ENCODE peak calls at places on chromosomes 3 and 15, in eight cellular contexts. W is GM20000, K is lower lobe of right lung, E is breast epithelium, B is spleen, P is left lung, Q is fibroblast of mammary gland, I is GM06990. J is an unnamed sample.

GRCh38 chr3:74347563-74348268 is 266.7 kb downstream of the CNTN3 start:
- DNase-seq in Q (no peak), P (no peak), I (no peak), E (no peak), K (no peak), B (no peak), W (no peak), J (no peak)

GRCh38 chr15:49215768-49216739 is 46.0 kb downstream of the GALK2 start:
- DNase-seq in B (no peak), P (peak; percentile 70), Q (no peak), I (peak; percentile 40), E (no peak), W (peak; percentile 32), K (peak; percentile 69), J (no peak)

GRCh38 chr15:58908550-58909309 is 24.7 kb downstream of the SLTM start:
- DNase-seq in P (no peak), K (no peak), E (no peak), B (no peak), I (no peak), W (no peak), Q (no peak), J (no peak)

GRCh38 chr3:41683666-41684350 is 278.1 kb downstream of the ULK4 start:
- DNase-seq in B (no peak), I (no peak), K (no peak), P (no peak), Q (peak; percentile 42), W (no peak), E (no peak), J (no peak)

GRCh38 chr3:122052968-122053367 is 2.2 kb upstream of the CD86 start:
- DNase-seq in E (no peak), Q (no peak), I (no peak), K (no peak), P (no peak), B (no peak), W (no peak), J (no peak)

GRCh38 chr3:102083971-102084370 is 234.7 kb downstream of the NFKBIZ start:
- DNase-seq in E (no peak), K (no peak), I (no peak), B (no peak), Q (peak; percentile 55), P (no peak), W (no peak), J (no peak)

GRCh38 chr15:33104276-33104675 is 90.2 kb downstream of the FMN1 start:
- DNase-seq in I (no peak), K (no peak), B (no peak), E (no peak), Q (peak; percentile 83), P (no peak), W (no peak), J (no peak)

GRCh38 chr3:100891033-100891432 is 102.2 kb downstream of the ABI3BP start:
- DNase-seq in E (no peak), B (no peak), Q (peak; percentile 74), K (no peak), P (no peak), I (no peak), W (no peak), J (no peak)

GRCh38 chr3:132135628-132136333 is 101.0 kb upstream of the CPNE4 start:
- DNase-seq in K (no peak), Q (peak; percentile 98), W (no peak), E (no peak), P (peak; percentile 35), I (no peak), B (no peak), J (no peak)

GRCh38 chr15:89101302-89102191 is 13.3 kb downstream of the ABHD2 start:
- DNase-seq in Q (peak; percentile 98), P (peak; percentile 83), K (peak; percentile 76), E (peak; percentile 92), B (no peak), I (no peak), W (no peak), J (no peak)

GRCh38 chr15:34248190-34248589 is 23.4 kb downstream of the EMC4 start:
- DNase-seq in Q (no peak), E (no peak), P (no peak), K (no peak), W (no peak), I (no peak), B (no peak), J (no peak)

GRCh38 chr15:76340198-76340801 is 3.7 kb downstream of the ISL2 start:
- DNase-seq in P (no peak), Q (peak; percentile 30), E (no peak), B (peak; percentile 83), W (peak; percentile 65), K (peak; percentile 52), I (peak; percentile 67), J (peak; percentile 49)

GRCh38 chr15:68672781-68673205 is 94.0 kb downstream of the CORO2B start:
- DNase-seq in P (no peak), K (no peak), E (no peak), I (no peak), B (peak; percentile 42), W (no peak), Q (peak; percentile 37), J (no peak)

DNA sequence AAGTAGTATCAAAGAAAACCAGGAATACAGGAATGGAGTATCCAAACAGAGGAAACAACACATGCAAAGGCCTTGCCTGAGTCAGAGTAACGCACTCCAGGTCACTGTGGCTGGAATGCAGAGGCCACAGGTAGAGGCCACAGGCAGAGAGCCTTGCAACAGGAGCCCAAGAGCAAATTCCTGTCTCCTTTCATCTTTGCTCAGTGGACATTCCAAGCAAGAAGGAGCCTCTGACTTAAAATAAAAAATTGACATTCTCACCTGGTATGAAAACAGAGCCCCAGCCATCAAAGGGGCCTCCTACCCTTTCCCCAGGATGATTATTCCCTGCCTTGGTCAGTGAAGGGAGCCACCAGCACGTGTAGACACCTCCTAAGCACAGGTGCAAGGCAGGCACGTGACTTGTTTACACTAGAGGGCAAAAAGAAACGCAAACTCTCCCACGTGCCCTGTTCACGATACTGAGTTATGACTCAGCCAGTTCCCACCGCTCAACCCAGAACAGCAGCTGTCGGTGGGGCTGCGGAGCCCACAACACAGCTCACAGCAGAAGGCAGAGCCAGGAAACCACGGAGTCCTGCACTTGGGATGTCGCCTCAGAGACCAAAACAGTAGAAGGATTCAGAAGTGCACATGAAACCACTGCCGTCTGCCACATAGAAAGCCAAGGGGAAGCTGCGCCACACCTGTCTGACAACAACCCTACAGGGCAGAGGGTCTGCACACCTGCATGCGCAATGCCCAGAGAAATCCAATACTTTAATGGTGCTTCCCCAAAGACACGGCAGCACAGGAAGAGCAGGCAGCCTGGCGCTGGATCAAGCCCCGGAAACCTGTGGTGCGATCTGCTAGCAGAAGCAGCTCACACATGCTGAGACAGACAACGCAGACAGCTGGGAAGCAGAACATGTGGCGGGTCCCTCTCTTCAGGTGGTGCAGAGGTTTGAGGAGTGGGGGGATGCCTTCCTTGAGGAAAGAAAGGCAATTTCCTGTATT is 52.1 kb downstream of the ITGB5 start:
- DNase-seq in B (no peak), E (peak; percentile 63), Q (peak; percentile 93), I (peak; percentile 71), P (peak; percentile 69), W (peak; percentile 64), K (peak; percentile 49), J (no peak)
- TF ChIP-seq CTCF in B (no peak), E (no peak), Q (no peak), I (no peak), P (no peak), W (no peak), K (no peak), J (no peak)

DNA sequence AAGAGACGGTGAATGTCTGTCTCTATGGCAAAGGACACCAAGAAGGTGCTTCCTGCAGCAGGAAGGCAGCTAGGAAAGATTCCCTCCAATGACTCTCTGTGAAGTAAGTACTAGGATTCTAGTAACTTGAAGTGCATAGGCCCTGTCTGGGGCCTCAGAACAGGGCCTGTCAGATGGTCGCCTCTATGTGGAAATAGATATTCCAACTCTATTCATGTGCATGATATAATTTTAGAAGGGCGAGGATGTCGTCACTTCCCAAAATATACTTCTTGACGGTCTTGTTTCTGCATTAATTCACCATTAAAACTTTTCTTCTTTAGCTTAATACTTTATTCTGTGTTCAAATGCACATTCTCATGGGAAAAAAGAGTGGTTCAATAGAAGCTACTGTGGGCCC is 167.0 kb downstream of the TLE3 start:
- DNase-seq in I (no peak), W (no peak), K (no peak), Q (no peak), E (no peak), B (no peak), P (no peak), J (no peak)
- TF ChIP-seq CTCF in I (no peak), W (no peak), K (no peak), Q (no peak), E (no peak), B (no peak), P (no peak), J (no peak)

DNA sequence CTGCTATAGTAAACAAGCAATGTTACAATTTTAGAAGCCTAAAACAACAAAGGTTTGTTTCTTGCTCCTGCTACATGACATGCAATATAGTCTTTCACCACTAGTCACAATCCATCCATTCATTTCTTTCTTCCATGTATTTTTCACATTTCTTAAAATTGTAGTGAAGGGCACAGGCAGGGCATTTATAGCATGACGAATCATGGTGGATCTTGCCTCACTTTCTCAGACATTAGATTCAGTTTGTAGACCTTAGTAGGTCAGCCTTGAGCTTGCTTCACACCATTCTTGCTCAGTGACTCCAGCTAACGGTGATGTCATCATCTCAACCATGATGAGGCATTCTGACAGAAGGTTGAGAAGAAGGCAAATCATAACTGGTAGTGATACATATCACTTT is 546.8 kb downstream of the TBL1XR1 start:
- DNase-seq in W (no peak), I (no peak), K (no peak), E (no peak), Q (peak; percentile 65), P (no peak), B (no peak), J (no peak)
- TF ChIP-seq CTCF in W (no peak), I (no peak), K (no peak), E (no peak), Q (peak; percentile 32), P (no peak), B (no peak), J (peak; percentile 46)

DNA sequence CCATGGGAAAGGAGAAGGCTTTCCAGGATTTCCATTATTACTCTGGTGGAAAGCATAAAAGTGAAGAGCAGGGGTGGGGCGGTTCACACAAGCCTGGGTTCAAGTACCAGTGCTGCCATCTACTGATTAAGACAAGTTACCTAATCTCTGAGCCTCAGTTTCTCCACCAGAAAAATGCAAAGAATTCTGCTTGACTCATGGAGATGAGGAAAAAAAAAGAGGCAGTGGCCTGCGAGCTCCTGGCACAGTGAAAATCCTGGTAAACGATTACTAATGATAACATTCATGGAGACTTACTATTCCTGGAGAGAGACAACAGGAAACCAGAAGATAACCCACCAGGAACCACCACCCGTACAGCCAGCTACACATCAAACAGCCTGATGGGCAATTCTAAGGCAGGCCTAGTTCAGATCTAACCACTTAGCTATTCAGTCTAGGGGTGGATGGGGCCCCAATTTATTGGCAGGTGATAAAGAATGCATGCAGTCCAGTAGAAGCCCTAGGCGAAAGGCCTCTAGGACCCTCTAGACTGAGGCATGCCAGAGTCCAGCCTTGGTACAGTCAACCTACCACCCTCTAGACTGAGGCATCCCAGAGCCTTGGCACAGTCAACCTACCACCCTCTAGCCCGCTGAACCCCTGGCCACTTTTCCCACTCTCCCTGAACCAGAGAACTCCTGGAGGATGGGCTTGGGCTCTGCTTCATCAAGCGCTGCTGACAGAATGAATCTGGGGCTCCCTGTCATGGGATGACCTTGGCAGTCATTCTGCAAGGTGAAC is 2.5 kb downstream of the AMOTL2 start:
- DNase-seq in B (peak; percentile 23), P (no peak), E (no peak), K (no peak), Q (peak; percentile 42), W (no peak), I (no peak), J (no peak)
- TF ChIP-seq CTCF in B (no peak), P (no peak), E (no peak), K (no peak), Q (no peak), W (no peak), I (no peak), J (peak; percentile 5)